ENCODE peak calls at places on chromosomes 13 and 19, in ten cellular contexts. R is uterus; Q is NCI-H446 treated with DMSO at 0.1 percent for 48 hours; U is NCI-H1105; K is iris pigment epithelial cell; M is NCI-H524; Z is nephron progenitor cell; L is cardiac fibroblast; D is CD8-positive, alpha-beta memory T cell; N is effector CD4-positive, alpha-beta T cell. B is an unnamed sample.

GRCh38 chr13:110448230-110448629 is 113.3 kb downstream of the RAB20 start:
- DNase-seq in R (no peak), Q (no peak), U (no peak), K (peak; percentile 73), M (no peak), Z (no peak), L (peak; percentile 67), D (no peak), N (no peak), B (no peak)

GRCh38 chr19:5908773-5909442 is 4.2 kb downstream of the VMAC start:
- DNase-seq in R (no peak), Q (no peak), U (no peak), K (no peak), M (no peak), Z (no peak), L (no peak), D (no peak), N (no peak), B (no peak)

GRCh38 chr19:18264956-18265610 is 9.2 kb downstream of the IQCN start:
- DNase-seq in R (peak; percentile 17), Q (no peak), U (no peak), K (no peak), M (no peak), Z (no peak), L (no peak), D (no peak), N (no peak), B (no peak)

GRCh38 chr19:46745521-46746280 is at the start of gene FKRP:
- DNase-seq in R (no peak), Q (no peak), U (no peak), K (no peak), M (peak; percentile 9), Z (peak; percentile 62), L (no peak), D (peak; percentile 59), N (no peak), B (no peak)

GRCh38 chr13:79485451-79485850 is 4.5 kb downstream of the NDFIP2 start:
- DNase-seq in R (no peak), Q (no peak), U (no peak), K (no peak), M (no peak), Z (no peak), L (no peak), D (no peak), N (no peak), B (no peak)

GRCh38 chr19:35449347-35450043 is 1.4 kb downstream of the FFAR2 start:
- DNase-seq in R (no peak), Q (no peak), U (peak; percentile 64), K (no peak), M (no peak), Z (no peak), L (no peak), D (no peak), N (no peak), B (no peak)

GRCh38 chr13:24203726-24204295 is 43.3 kb downstream of the SPATA13 start:
- DNase-seq in R (no peak), Q (no peak), U (no peak), K (peak; percentile 20), M (no peak), Z (no peak), L (no peak), D (no peak), N (no peak), B (peak; percentile 12)

GRCh38 chr19:53580871-53581835 is 43.2 kb downstream of the ZNF331 start:
- DNase-seq in R (no peak), Q (no peak), U (no peak), K (no peak), M (no peak), Z (no peak), L (no peak), D (no peak), N (no peak), B (no peak)

GRCh38 chr19:19385900-19386339 is 19.6 kb upstream of the GATAD2A start:
- DNase-seq in R (peak; percentile 34), Q (no peak), U (no peak), K (no peak), M (no peak), Z (peak; percentile 69), L (peak; percentile 42), D (peak; percentile 76), N (peak; percentile 49), B (peak; percentile 55)

GRCh38 chr13:49791214-49791752 is 1.2 kb downstream of the KPNA3 start:
- DNase-seq in R (no peak), Q (no peak), U (no peak), K (peak; percentile 43), M (peak; percentile 64), Z (no peak), L (peak; percentile 41), D (peak; percentile 49), N (peak; percentile 4), B (peak; percentile 10)

GRCh38 chr19:35483089-35483488 is 7.2 kb downstream of the KRTDAP start:
- DNase-seq in R (no peak), Q (no peak), U (no peak), K (no peak), M (no peak), Z (no peak), L (no peak), D (no peak), N (no peak), B (no peak)

GRCh38 chr19:47798904-47799266 is 5.5 kb downstream of the TPRX1 start:
- DNase-seq in R (no peak), Q (no peak), U (no peak), K (no peak), M (peak; percentile 21), Z (no peak), L (no peak), D (no peak), N (no peak), B (no peak)

GRCh38 chr13:40774672-40775071 is 3.7 kb upstream of the MRPS31 start:
- DNase-seq in R (no peak), Q (no peak), U (no peak), K (no peak), M (no peak), Z (no peak), L (no peak), D (no peak), N (no peak), B (no peak)

GRCh38 chr13:108957369-108958012 is 328.1 kb downstream of the MYO16 start:
- DNase-seq in R (peak; percentile 24), Q (no peak), U (no peak), K (peak; percentile 90), M (no peak), Z (no peak), L (peak; percentile 91), D (no peak), N (no peak), B (no peak)

GRCh38 chr19:35034005-35034502 is 3.8 kb downstream of the SCN1B start:
- DNase-seq in R (no peak), Q (no peak), U (no peak), K (no peak), M (peak; percentile 64), Z (no peak), L (no peak), D (no peak), N (no peak), B (no peak)

GRCh38 chr19:47369923-47370625 is 21.0 kb downstream of the DHX34 start:
- DNase-seq in R (no peak), Q (no peak), U (no peak), K (peak; percentile 90), M (no peak), Z (no peak), L (peak; percentile 82), D (no peak), N (no peak), B (no peak)

GRCh38 chr19:51681286-51681956 is 11.7 kb upstream of the SPACA6 start:
- DNase-seq in R (no peak), Q (no peak), U (no peak), K (no peak), M (no peak), Z (no peak), L (peak; percentile 42), D (no peak), N (no peak), B (no peak)

GRCh38 chr13:68872338-68872737 is 1235.3 kb upstream of the ATXN8OS start:
- DNase-seq in R (no peak), Q (no peak), U (no peak), K (no peak), M (no peak), Z (no peak), L (no peak), D (no peak), N (no peak), B (no peak)

GRCh38 chr13:112984501-112984900 is 15.5 kb downstream of the MCF2L start:
- DNase-seq in R (no peak), Q (no peak), U (no peak), K (no peak), M (no peak), Z (no peak), L (no peak), D (no peak), N (no peak), B (no peak)

GRCh38 chr19:29495971-29496441 is 29.8 kb upstream of the VSTM2B start:
- DNase-seq in R (no peak), Q (no peak), U (no peak), K (no peak), M (no peak), Z (no peak), L (no peak), D (no peak), N (no peak), B (no peak)

GRCh38 chr13:46339035-46339666 is 47.9 kb downstream of the RUBCNL start:
- DNase-seq in R (no peak), Q (no peak), U (no peak), K (peak; percentile 79), M (no peak), Z (no peak), L (peak; percentile 96), D (no peak), N (no peak), B (no peak)

GRCh38 chr19:28443361-28443760 is 769.6 kb downstream of the UQCRFS1 start:
- DNase-seq in R (no peak), Q (no peak), U (no peak), K (no peak), M (no peak), Z (peak; percentile 27), L (no peak), D (no peak), N (no peak), B (no peak)

GRCh38 chr13:30681489-30682242 is 53.7 kb upstream of the ALOX5AP start:
- DNase-seq in R (peak; percentile 43), Q (no peak), U (no peak), K (peak; percentile 88), M (no peak), Z (no peak), L (peak; percentile 59), D (no peak), N (no peak), B (no peak)

GRCh38 chr13:113157929-113158747 is at the start of gene PROZ:
- DNase-seq in R (no peak), Q (no peak), U (no peak), K (no peak), M (no peak), Z (no peak), L (no peak), D (no peak), N (no peak), B (no peak)

GRCh38 chr19:3343619-3344502 is 22.5 kb upstream of the NFIC start:
- DNase-seq in R (peak; percentile 88), Q (peak; percentile 35), U (no peak), K (peak; percentile 84), M (peak; percentile 89), Z (no peak), L (peak; percentile 88), D (peak; percentile 69), N (peak; percentile 6), B (no peak)

GRCh38 chr19:10987621-10988297 is 26.9 kb downstream of the SMARCA4 start:
- DNase-seq in R (no peak), Q (no peak), U (no peak), K (no peak), M (no peak), Z (no peak), L (no peak), D (no peak), N (no peak), B (no peak)

GRCh38 chr19:38975214-38975860 is at the start of gene FBXO17:
- DNase-seq in R (peak; percentile 51), Q (no peak), U (no peak), K (peak; percentile 70), M (no peak), Z (peak; percentile 74), L (peak; percentile 69), D (no peak), N (no peak), B (no peak)

B was measured in naive thymus-derived CD4-positive, alpha-beta T cell.